ENCODE peak calls at places on chromosome 3, in ten cellular contexts. T, M, U, R, A, K, I, Z, P and S are unnamed samples.

GRCh38 chr3:20060924-20061323 is 20.7 kb downstream of the KAT2B start:
- DNase-seq in T (no peak), A (no peak), U (no peak), M (no peak), K (no peak), P (no peak), I (no peak), R (no peak), Z (peak; percentile 85), S (no peak)

GRCh38 chr3:177590826-177591225 is 393.5 kb upstream of the TBL1XR1 start:
- DNase-seq in R (no peak), Z (no peak), K (no peak), U (no peak), A (no peak), P (peak; percentile 66), I (no peak), T (no peak), M (no peak), S (no peak)

GRCh38 chr3:134624537-134625287 is 26.1 kb downstream of the KY start:
- DNase-seq in I (peak; percentile 23), R (no peak), Z (no peak), P (no peak), M (no peak), U (no peak), T (no peak), A (no peak), K (no peak), S (no peak)

GRCh38 chr3:160869825-160870224 is 113.8 kb downstream of the PPM1L start:
- DNase-seq in P (no peak), M (peak; percentile 15), I (no peak), A (no peak), U (no peak), T (no peak), R (no peak), K (no peak), Z (peak; percentile 9), S (no peak)

GRCh38 chr3:20511863-20512262 is 325.9 kb upstream of the SGO1 start:
- DNase-seq in P (peak; percentile 69), I (no peak), K (peak; percentile 4), A (peak; percentile 70), Z (peak; percentile 72), M (no peak), U (no peak), T (no peak), R (peak; percentile 12), S (no peak)

GRCh38 chr3:124927454-124928079 is 7.0 kb downstream of the MUC13 start:
- DNase-seq in T (no peak), R (no peak), K (no peak), U (no peak), M (no peak), P (no peak), I (no peak), Z (no peak), A (no peak), S (peak; percentile 9)

GRCh38 chr3:87771338-87772059 is 287.3 kb downstream of the CGGBP1 start:
- DNase-seq in R (peak; percentile 35), U (no peak), M (no peak), I (no peak), K (peak; percentile 26), A (peak; percentile 34), Z (peak; percentile 30), T (peak; percentile 8), P (no peak), S (peak; percentile 39)

GRCh38 chr3:128461731-128462130 is 5.0 kb downstream of the DNAJB8 start:
- DNase-seq in A (no peak), I (no peak), P (no peak), R (no peak), T (no peak), U (no peak), Z (no peak), M (no peak), K (no peak), S (no peak)

GRCh38 chr3:112126501-112126900 is 6.5 kb downstream of the GCSAM start:
- DNase-seq in P (no peak), A (no peak), M (no peak), R (no peak), U (no peak), I (no peak), Z (no peak), T (no peak), K (no peak), S (no peak)

GRCh38 chr3:14787630-14788029 is 31.1 kb upstream of the FGD5 start:
- DNase-seq in K (no peak), T (no peak), A (no peak), R (no peak), M (no peak), Z (no peak), U (peak; percentile 59), P (no peak), I (no peak), S (no peak)

GRCh38 chr3:184560531-184560930 is 1.1 kb upstream of the EPHB3 start:
- DNase-seq in Z (no peak), K (no peak), I (no peak), R (no peak), T (no peak), A (no peak), U (no peak), M (no peak), P (no peak), S (no peak)

GRCh38 chr3:8996216-8996615 is 32.9 kb upstream of the RAD18 start:
- DNase-seq in A (no peak), K (no peak), T (no peak), P (no peak), Z (no peak), U (no peak), I (no peak), R (no peak), M (no peak), S (no peak)
- TF ChIP-seq CTCF in A (no peak), K (no peak), T (no peak), P (no peak), Z (no peak), U (no peak), I (no peak), R (no peak), M (no peak), S (no peak)

DNA sequence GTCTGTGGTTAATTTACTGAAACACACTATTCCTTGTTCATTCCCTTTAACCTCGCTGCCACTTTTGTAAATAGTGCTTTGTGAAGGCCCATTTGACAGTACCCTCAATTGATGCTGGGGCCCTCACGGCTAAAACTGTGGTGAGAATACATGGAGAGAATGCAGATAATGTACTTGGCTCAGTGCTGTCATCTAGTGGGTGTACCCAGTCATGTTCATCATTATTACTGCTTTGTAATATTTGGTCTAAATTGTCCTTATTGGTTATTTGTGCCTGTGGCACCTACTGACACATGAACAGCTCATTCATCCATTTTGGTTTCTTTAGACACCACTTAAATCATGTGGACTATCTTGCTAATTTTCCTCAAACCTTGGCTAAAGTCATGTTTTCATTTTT is 543.6 kb downstream of the EDEM1 start:
- DNase-seq in A (no peak), Z (no peak), T (no peak), U (no peak), P (no peak), R (no peak), I (no peak), K (no peak), M (no peak), S (no peak)
- TF ChIP-seq CTCF in A (no peak), Z (no peak), T (peak; percentile 40), U (peak; percentile 26), P (peak; percentile 5), R (no peak), I (no peak), K (no peak), M (no peak), S (peak; percentile 14)

GRCh38 chr3:51974277-51974962 is 444 bp upstream of the ABHD14A start:
- DNase-seq in U (peak; percentile 74), R (no peak), I (no peak), Z (no peak), K (no peak), P (no peak), A (no peak), T (no peak), M (no peak), S (peak; percentile 36)
- TF ChIP-seq CTCF in U (peak; percentile 6), R (peak; percentile 20), I (no peak), Z (no peak), K (peak; percentile 10), P (no peak), A (no peak), T (no peak), M (no peak), S (no peak)

GRCh38 chr3:123449092-123449985 is 449 bp upstream of the ADCY5 start:
- DNase-seq in A (peak; percentile 72), I (no peak), K (peak; percentile 44), P (peak; percentile 9), R (peak; percentile 29), T (no peak), M (peak; percentile 58), U (no peak), Z (peak; percentile 11), S (peak; percentile 10)

GRCh38 chr3:123447749-123448502 is 964 bp downstream of the ADCY5 start:
- DNase-seq in M (no peak), Z (peak; percentile 4), U (no peak), A (peak; percentile 71), I (no peak), R (peak; percentile 80), P (no peak), K (peak; percentile 76), T (no peak), S (peak; percentile 48)

GRCh38 chr3:123451186-123451585 is 2.3 kb upstream of the ADCY5 start:
- DNase-seq in M (no peak), K (no peak), R (no peak), I (no peak), P (no peak), T (no peak), A (no peak), Z (no peak), U (no peak), S (no peak)

GRCh38 chr3:123448503-123449091 is at the start of gene ADCY5:
- DNase-seq in M (no peak), T (no peak), K (peak; percentile 33), R (peak; percentile 19), A (peak; percentile 48), U (no peak), P (no peak), I (no peak), Z (no peak), S (no peak)

GRCh38 chr3:123449986-123450474 is 1.1 kb upstream of the ADCY5 start:
- DNase-seq in I (no peak), A (peak; percentile 56), Z (no peak), K (no peak), U (no peak), P (no peak), M (peak; percentile 53), T (no peak), R (no peak), S (no peak)
- TF ChIP-seq CTCF in I (no peak), A (no peak), Z (no peak), K (no peak), U (no peak), P (no peak), M (no peak), T (no peak), R (no peak), S (no peak)

GRCh38 chr3:106251160-106251892 is 382.5 kb upstream of the CBLB start:
- DNase-seq in P (no peak), T (no peak), M (no peak), K (no peak), Z (no peak), U (no peak), R (no peak), A (no peak), I (no peak), S (no peak)
- TF ChIP-seq CTCF in P (no peak), T (no peak), M (no peak), K (no peak), Z (no peak), U (no peak), R (no peak), A (no peak), I (no peak), S (no peak)